ENCODE peak calls at places on chromosomes 1 and 21, in five cellular contexts. One of them, this sample, is unnamed.

GRCh38 chr1:40132383-40133121 is 28.6 kb upstream of the RLF start:
- DNase-seq in HFF-Myc: no peak
- DNase-seq in fibroblast of lung: peak
- DNase-seq in RWPE1: no peak
- DNase-seq in IMR-90: no peak
- DNase-seq in this sample: no peak

GRCh38 chr1:185565314-185565713 is 168.9 kb upstream of the HMCN1 start:
- DNase-seq in HFF-Myc: no peak
- DNase-seq in fibroblast of lung: peak
- DNase-seq in RWPE1: peak
- DNase-seq in IMR-90: peak
- DNase-seq in this sample: no peak

GRCh38 chr1:199404191-199404590 is 623.3 kb upstream of the NR5A2 start:
- DNase-seq in HFF-Myc: peak
- DNase-seq in fibroblast of lung: peak
- DNase-seq in RWPE1: peak
- DNase-seq in IMR-90: peak
- DNase-seq in this sample: no peak

GRCh38 chr1:86156571-86157455 is at the start of gene COL24A1:
- DNase-seq in HFF-Myc: no peak
- DNase-seq in fibroblast of lung: peak
- DNase-seq in RWPE1: peak
- DNase-seq in IMR-90: peak
- DNase-seq in this sample: no peak

GRCh38 chr1:205510951-205511330 is 6.5 kb downstream of the CDK18 start:
- DNase-seq in HFF-Myc: no peak
- DNase-seq in fibroblast of lung: no peak
- DNase-seq in RWPE1: no peak
- DNase-seq in IMR-90: no peak
- DNase-seq in this sample: no peak

GRCh38 chr1:240712014-240712731 is 100.2 kb upstream of the GREM2 start:
- DNase-seq in HFF-Myc: no peak
- DNase-seq in fibroblast of lung: peak
- DNase-seq in RWPE1: no peak
- DNase-seq in IMR-90: peak
- DNase-seq in this sample: no peak

GRCh38 chr1:75643460-75643859 is 32.5 kb upstream of the SLC44A5 start:
- DNase-seq in HFF-Myc: no peak
- DNase-seq in fibroblast of lung: no peak
- DNase-seq in RWPE1: no peak
- DNase-seq in IMR-90: no peak
- DNase-seq in this sample: no peak

GRCh38 chr1:113931456-113931855 is 2.3 kb downstream of the HIPK1 start:
- DNase-seq in HFF-Myc: no peak
- DNase-seq in fibroblast of lung: peak
- DNase-seq in RWPE1: peak
- DNase-seq in IMR-90: peak
- DNase-seq in this sample: no peak

GRCh38 chr1:169330927-169331326 is 36.7 kb downstream of the NME7 start:
- DNase-seq in HFF-Myc: no peak
- DNase-seq in fibroblast of lung: no peak
- DNase-seq in RWPE1: no peak
- DNase-seq in IMR-90: no peak
- DNase-seq in this sample: no peak

DNA sequence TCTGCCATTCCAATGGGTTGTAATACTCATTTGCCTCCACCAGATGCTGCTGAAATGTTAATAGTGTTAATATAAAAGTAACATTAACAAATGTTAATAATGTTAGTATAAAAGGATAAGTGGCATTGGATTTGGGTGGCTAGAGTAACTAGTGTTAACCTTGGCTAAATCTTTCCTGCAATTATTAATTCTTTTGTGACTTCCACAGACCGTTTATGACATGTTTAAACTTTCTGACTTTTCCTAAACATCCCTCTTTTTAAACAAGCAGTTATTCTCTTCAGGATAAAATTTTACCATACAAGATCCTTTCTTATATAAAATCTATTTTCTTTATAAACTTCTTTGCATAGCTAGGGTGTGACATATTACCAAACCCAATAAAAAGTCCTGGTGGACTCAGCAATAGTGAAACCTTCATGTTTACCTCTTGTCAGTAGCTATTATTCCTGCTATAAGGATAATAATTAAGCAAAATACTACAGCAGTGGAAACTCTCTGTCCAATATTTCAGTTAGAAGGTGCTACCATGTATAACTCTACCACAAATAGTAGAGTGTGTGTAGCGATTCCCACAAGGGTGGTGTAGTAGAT is 41.5 kb downstream of the CCDC30 start:
- DNase-seq in HFF-Myc: no peak
- DNase-seq in fibroblast of lung: no peak
- DNase-seq in RWPE1: no peak
- DNase-seq in IMR-90: no peak
- DNase-seq in this sample: no peak
- TF ChIP-seq CTCF in HFF-Myc: no peak
- TF ChIP-seq CTCF in fibroblast of lung: no peak
- TF ChIP-seq CTCF in RWPE1: no peak
- TF ChIP-seq CTCF in IMR-90: no peak
- TF ChIP-seq CTCF in this sample: no peak

DNA sequence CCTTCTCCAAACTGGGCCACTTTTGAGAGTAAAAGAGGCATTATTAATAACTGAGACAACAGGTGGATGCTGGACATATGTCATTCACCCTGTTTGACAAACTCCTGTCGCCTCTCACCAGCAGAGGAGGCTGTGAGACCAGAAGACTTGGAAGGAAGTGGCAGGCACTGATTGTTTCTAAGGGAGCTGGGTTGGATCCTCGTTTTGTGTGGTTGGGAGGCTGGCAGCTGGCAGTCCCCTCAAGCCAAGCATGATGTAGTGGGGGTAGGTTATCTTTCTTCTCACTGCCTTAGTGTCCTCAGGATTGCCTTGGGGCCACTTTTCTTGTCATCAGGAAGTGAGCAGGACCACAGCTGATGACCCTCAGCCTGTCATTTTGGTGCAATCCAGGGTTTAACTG is 86.5 kb upstream of the KCNJ15 start:
- DNase-seq in HFF-Myc: no peak
- DNase-seq in fibroblast of lung: peak
- DNase-seq in RWPE1: peak
- DNase-seq in IMR-90: peak
- DNase-seq in this sample: no peak
- TF ChIP-seq CTCF in HFF-Myc: peak
- TF ChIP-seq CTCF in fibroblast of lung: peak
- TF ChIP-seq CTCF in RWPE1: peak
- TF ChIP-seq CTCF in IMR-90: peak
- TF ChIP-seq CTCF in this sample: no peak

GRCh38 chr1:36542962-36543515 is 60.3 kb upstream of the CSF3R start:
- DNase-seq in HFF-Myc: no peak
- DNase-seq in fibroblast of lung: no peak
- DNase-seq in RWPE1: no peak
- DNase-seq in IMR-90: no peak
- DNase-seq in this sample: no peak
- TF ChIP-seq CTCF in HFF-Myc: peak
- TF ChIP-seq CTCF in fibroblast of lung: no peak
- TF ChIP-seq CTCF in RWPE1: no peak
- TF ChIP-seq CTCF in IMR-90: no peak
- TF ChIP-seq CTCF in this sample: no peak

GRCh38 chr1:163361123-163361934 is 39.6 kb downstream of the NUF2 start:
- DNase-seq in HFF-Myc: no peak
- DNase-seq in fibroblast of lung: peak
- DNase-seq in RWPE1: peak
- DNase-seq in IMR-90: no peak
- DNase-seq in this sample: no peak
- TF ChIP-seq CTCF in HFF-Myc: peak
- TF ChIP-seq CTCF in fibroblast of lung: peak
- TF ChIP-seq CTCF in RWPE1: peak
- TF ChIP-seq CTCF in IMR-90: peak
- TF ChIP-seq CTCF in this sample: no peak

DNA sequence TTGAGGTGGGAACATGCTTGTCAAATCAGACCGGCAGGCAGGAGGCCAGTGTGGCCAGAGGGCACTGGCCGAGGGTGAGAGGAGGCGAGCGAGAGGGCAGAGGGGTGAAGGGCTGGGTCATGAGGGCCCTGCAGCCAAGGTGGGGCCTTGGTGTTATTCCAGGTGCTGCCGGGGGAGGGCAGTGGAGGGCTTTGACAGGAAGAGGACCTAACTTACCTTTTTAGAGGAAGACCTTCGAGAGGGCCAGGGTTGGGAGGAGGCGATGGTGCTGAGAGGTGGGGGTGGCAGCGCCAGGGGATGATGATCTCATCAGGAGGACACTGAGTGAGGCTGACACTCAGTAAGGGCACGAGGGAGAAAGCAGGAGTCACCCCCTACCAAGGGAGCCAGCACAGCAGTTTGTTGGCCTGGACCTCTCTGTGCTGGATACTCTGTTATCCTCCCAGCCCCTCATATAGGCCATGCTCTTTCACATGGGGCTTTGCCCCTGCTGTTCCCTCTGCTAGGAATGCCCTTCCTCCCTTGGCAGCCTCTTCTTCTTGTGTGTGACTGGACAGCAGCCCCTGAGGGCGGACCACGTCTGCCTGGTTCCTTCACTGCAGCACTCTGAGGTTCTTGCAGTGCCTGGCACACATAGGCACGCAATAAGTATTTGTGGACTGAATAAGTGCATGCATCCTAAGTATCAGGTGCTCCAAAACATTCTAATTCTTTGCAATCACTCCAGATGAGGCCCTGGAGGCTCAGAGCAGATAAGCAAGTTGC is 7.5 kb upstream of the TTC22 start:
- DNase-seq in HFF-Myc: no peak
- DNase-seq in fibroblast of lung: no peak
- DNase-seq in RWPE1: no peak
- DNase-seq in IMR-90: no peak
- DNase-seq in this sample: no peak
- TF ChIP-seq CTCF in HFF-Myc: peak
- TF ChIP-seq CTCF in fibroblast of lung: peak
- TF ChIP-seq CTCF in RWPE1: no peak
- TF ChIP-seq CTCF in IMR-90: peak
- TF ChIP-seq CTCF in this sample: peak